ENCODE peak calls at places on chromosomes 4 and X, in four cellular contexts. T is fibroblast of the aortic adventitia; I is amygdala; Q is stimulated activated CD4-positive, alpha-beta T cell treated with anti-CD3 and anti-CD28 coated beads, Interleukin-15, amount 100 ng/mL, for 1 hour. V is an unnamed sample.
A peak's percentile ranks its signal among the peaks of the same experiment; 100 is the strongest.

GRCh38 chrX:12239356-12240082 is 101.2 kb downstream of the FRMPD4 start:
- DNase-seq in T (peak; percentile 42), Q (no peak), I (no peak), V (no peak)

GRCh38 chr4:151144329-151145072 is 45.1 kb downstream of the RPS3A start:
- DNase-seq in Q (no peak), I (no peak), T (no peak), V (no peak)

GRCh38 chrX:10176121-10177003 is 19.6 kb downstream of the CLCN4 start:
- DNase-seq in T (no peak), I (no peak), Q (no peak), V (no peak)

GRCh38 chrX:10110984-10111363 is 45.8 kb upstream of the CLCN4 start:
- DNase-seq in Q (peak; percentile 17), T (no peak), I (no peak), V (no peak)

GRCh38 chr4:1080961-1081688 is 32.2 kb downstream of the RNF212 start:
- DNase-seq in T (peak; percentile 44), I (no peak), Q (no peak), V (no peak)

GRCh38 chr4:100842856-100843255 is 325.0 kb upstream of the EMCN start:
- DNase-seq in T (peak; percentile 35), Q (no peak), I (no peak), V (no peak)

GRCh38 chr4:150164956-150165355 is 86.7 kb downstream of the DCLK2 start:
- DNase-seq in Q (no peak), T (no peak), I (no peak), V (no peak)

GRCh38 chr4:73828945-73829344 is 7.5 kb upstream of the CXCL6 start:
- DNase-seq in Q (no peak), T (peak; percentile 57), I (no peak), V (no peak)

GRCh38 chr4:15684498-15684897 is 2.9 kb downstream of the FAM200B start:
- DNase-seq in T (no peak), Q (no peak), I (no peak), V (no peak)

V was measured in cortex of kidney.